ENCODE peak calls at places on chromosomes 2 and 18, in seven cellular contexts. One of them, this sample, is unnamed.

GRCh38 chr2:208552943-208553342 is 146.4 kb downstream of the PTH2R start:
- DNase-seq in cerebellum: no peak
- DNase-seq in cardiac fibroblast: no peak
- DNase-seq in adrenal gland: no peak
- DNase-seq in HuH-7.5: no peak
- DNase-seq in HCEC 1CT: no peak
- DNase-seq in RPMI8226: no peak
- DNase-seq in this sample: no peak

GRCh38 chr2:236899945-236900640 is 185.6 kb upstream of the COPS8 start:
- DNase-seq in cerebellum: no peak
- DNase-seq in cardiac fibroblast: no peak
- DNase-seq in adrenal gland: no peak
- DNase-seq in HuH-7.5: no peak
- DNase-seq in HCEC 1CT: no peak
- DNase-seq in RPMI8226: no peak
- DNase-seq in this sample: no peak

GRCh38 chr2:240364582-240364960 is 70.9 kb upstream of the GPC1 start:
- DNase-seq in cerebellum: no peak
- DNase-seq in cardiac fibroblast: no peak
- DNase-seq in adrenal gland: no peak
- DNase-seq in HuH-7.5: no peak
- DNase-seq in HCEC 1CT: no peak
- DNase-seq in RPMI8226: peak
- DNase-seq in this sample: no peak

GRCh38 chr18:24300703-24301102 is 96.9 kb downstream of the OSBPL1A start:
- DNase-seq in cerebellum: no peak
- DNase-seq in cardiac fibroblast: no peak
- DNase-seq in adrenal gland: no peak
- DNase-seq in HuH-7.5: no peak
- DNase-seq in HCEC 1CT: no peak
- DNase-seq in RPMI8226: no peak
- DNase-seq in this sample: no peak

GRCh38 chr2:68987051-68987503 is 12.6 kb downstream of the GKN1 start:
- DNase-seq in cerebellum: no peak
- DNase-seq in cardiac fibroblast: peak
- DNase-seq in adrenal gland: peak
- DNase-seq in HuH-7.5: no peak
- DNase-seq in HCEC 1CT: no peak
- DNase-seq in RPMI8226: no peak
- DNase-seq in this sample: no peak

GRCh38 chr2:122390406-122390805 is 635.0 kb downstream of the TSN start:
- DNase-seq in cerebellum: no peak
- DNase-seq in cardiac fibroblast: no peak
- DNase-seq in adrenal gland: no peak
- DNase-seq in HuH-7.5: no peak
- DNase-seq in HCEC 1CT: no peak
- DNase-seq in RPMI8226: no peak
- DNase-seq in this sample: no peak

GRCh38 chr2:147495741-147496140 is 349.1 kb upstream of the ACVR2A start:
- DNase-seq in cerebellum: no peak
- DNase-seq in cardiac fibroblast: peak
- DNase-seq in adrenal gland: no peak
- DNase-seq in HuH-7.5: no peak
- DNase-seq in HCEC 1CT: no peak
- DNase-seq in RPMI8226: no peak
- DNase-seq in this sample: no peak

GRCh38 chr2:9261231-9261883 is 54.7 kb downstream of the ASAP2 start:
- DNase-seq in cerebellum: no peak
- DNase-seq in cardiac fibroblast: peak
- DNase-seq in adrenal gland: no peak
- DNase-seq in HuH-7.5: no peak
- DNase-seq in HCEC 1CT: peak
- DNase-seq in RPMI8226: no peak
- DNase-seq in this sample: no peak

GRCh38 chr2:44928660-44929471 is 12.6 kb upstream of the SIX3 start:
- DNase-seq in cerebellum: no peak
- DNase-seq in cardiac fibroblast: no peak
- DNase-seq in adrenal gland: no peak
- DNase-seq in HuH-7.5: no peak
- DNase-seq in HCEC 1CT: no peak
- DNase-seq in RPMI8226: no peak
- DNase-seq in this sample: no peak

GRCh38 chr18:46641917-46642316 is 15.1 kb downstream of the LOXHD1 start:
- DNase-seq in cerebellum: peak
- DNase-seq in cardiac fibroblast: no peak
- DNase-seq in adrenal gland: no peak
- DNase-seq in HuH-7.5: no peak
- DNase-seq in HCEC 1CT: no peak
- DNase-seq in RPMI8226: no peak
- DNase-seq in this sample: peak

GRCh38 chr2:54572262-54572635 is 116.1 kb downstream of the SPTBN1 start:
- DNase-seq in cerebellum: no peak
- DNase-seq in cardiac fibroblast: peak
- DNase-seq in adrenal gland: peak
- DNase-seq in HuH-7.5: no peak
- DNase-seq in HCEC 1CT: peak
- DNase-seq in RPMI8226: no peak
- DNase-seq in this sample: peak

GRCh38 chr2:222298311-222299150 is at the start of gene PAX3:
- DNase-seq in cerebellum: peak
- DNase-seq in cardiac fibroblast: no peak
- DNase-seq in adrenal gland: no peak
- DNase-seq in HuH-7.5: no peak
- DNase-seq in HCEC 1CT: no peak
- DNase-seq in RPMI8226: no peak
- DNase-seq in this sample: peak

GRCh38 chr2:204183608-204184007 is 247.0 kb downstream of the ICOS start:
- DNase-seq in cerebellum: no peak
- DNase-seq in cardiac fibroblast: no peak
- DNase-seq in adrenal gland: no peak
- DNase-seq in HuH-7.5: no peak
- DNase-seq in HCEC 1CT: no peak
- DNase-seq in RPMI8226: no peak
- DNase-seq in this sample: no peak

This sample was measured in H4.